ENCODE peak calls at places on chromosomes 4 and X, in nine cellular contexts. E is DND-41, H is PC-3, Z is tibial nerve, T is A549, V is H9, X is SJSA1, F is prostate gland, S is aorta. K is an unnamed sample. For H3K4me1, the result is how much of the 10 kb centered on the place peaks cover.

GRCh38 chr4:85815796-85816459 is 341.0 kb downstream of the ARHGAP24 start:
- DNase-seq in E (no peak), H (no peak), Z (no peak), T (no peak), V (no peak), X (no peak), F (no peak), S (no peak), K (no peak)

GRCh38 chr4:24952667-24953066 is 39.8 kb upstream of the CCDC149 start:
- DNase-seq in E (no peak), H (no peak), Z (no peak), T (no peak), V (no peak), X (no peak), F (no peak), S (no peak), K (no peak)

GRCh38 chr4:110641218-110641617 is 18.3 kb upstream of the PITX2 start:
- DNase-seq in E (no peak), H (no peak), Z (no peak), T (no peak), V (peak), X (no peak), F (no peak), S (no peak), K (no peak)

GRCh38 chrX:30620125-30620524 is 33.1 kb upstream of the GK start:
- DNase-seq in E (no peak), H (no peak), Z (no peak), T (no peak), V (no peak), X (no peak), F (no peak), S (no peak), K (no peak)

GRCh38 chrX:110853610-110854009 is 58.0 kb upstream of the CHRDL1 start:
- DNase-seq in E (no peak), H (peak), Z (peak), T (peak), V (peak), X (no peak), F (peak), S (no peak), K (peak)

GRCh38 chr4:85779165-85779564 is 304.2 kb downstream of the ARHGAP24 start:
- DNase-seq in E (no peak), H (peak), Z (no peak), T (no peak), V (no peak), X (no peak), F (no peak), S (no peak), K (no peak)

GRCh38 chr4:79597266-79597665 is 189.2 kb upstream of the GK2 start:
- DNase-seq in E (no peak), H (no peak), Z (no peak), T (no peak), V (no peak), X (no peak), F (no peak), S (no peak), K (no peak)

GRCh38 chr4:176845636-176846035 is 52.9 kb upstream of the VEGFC start:
- DNase-seq in E (no peak), H (no peak), Z (no peak), T (no peak), V (no peak), X (no peak), F (no peak), S (no peak), K (no peak)

GRCh38 chr4:174835536-174835935 is 6.5 kb upstream of the GLRA3 start:
- DNase-seq in E (no peak), H (peak), Z (no peak), T (no peak), V (no peak), X (no peak), F (no peak), S (no peak), K (no peak)

GRCh38 chr4:2934077-2934812 is 29.0 kb downstream of the NOP14 start:
- DNase-seq in E (peak), H (peak), Z (peak), T (peak), V (no peak), X (no peak), F (no peak), S (peak), K (peak)
- H3K4me1 ChIP-seq in E (half or more), H (under half), Z (under half), T (under half), V (under half), X (under half), F (under half), S (under half), K (under half)

GRCh38 chr4:105158837-105159236 is 12.2 kb downstream of the TET2 start:
- DNase-seq in E (no peak), H (no peak), Z (no peak), T (no peak), V (no peak), X (no peak), F (no peak), S (peak), K (no peak)
- H3K27ac ChIP-seq in E (no peak), H (no peak), Z (no peak), T (no peak), V (no peak), X (no peak), F (no peak), S (no peak), K (no peak)

DNA sequence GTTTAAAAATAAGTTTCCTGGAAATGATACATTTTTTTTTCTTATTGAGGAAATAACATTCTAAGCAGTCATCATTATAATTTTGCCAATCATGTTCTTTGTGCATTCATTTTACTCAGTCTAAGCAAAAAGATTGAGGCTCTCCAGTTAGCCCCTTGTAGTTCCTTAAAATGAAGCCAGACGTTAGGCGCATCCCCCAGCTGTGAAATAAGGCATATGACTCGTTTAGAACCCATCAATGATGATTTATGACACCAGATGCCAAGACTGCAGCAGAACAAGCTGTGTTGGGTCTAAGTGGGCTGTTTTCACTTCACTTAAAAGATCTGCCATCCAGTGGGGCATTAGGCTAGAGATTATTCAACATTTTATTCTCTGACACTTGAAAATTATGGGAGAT is 17.0 kb downstream of the PDGFC start:
- DNase-seq in E (no peak), H (no peak), Z (no peak), T (no peak), V (no peak), X (no peak), F (no peak), S (peak), K (no peak)
- H3K4me1 ChIP-seq in E (under half), H (half or more), Z (under half), T (under half), V (under half), X (half or more), F (under half), S (under half), K (under half)

GRCh38 chr4:76611611-76612010 is 176.6 kb downstream of the SHROOM3 start:
- DNase-seq in E (no peak), H (peak), Z (no peak), T (peak), V (no peak), X (no peak), F (peak), S (peak), K (peak)
- H3K27ac ChIP-seq in E (no peak), H (no peak), Z (peak), T (peak), V (no peak), X (peak), F (peak), S (peak), K (peak)

GRCh38 chr4:6916069-6916586 is 6.5 kb downstream of the TBC1D14 start:
- DNase-seq in E (no peak), H (no peak), Z (no peak), T (no peak), V (no peak), X (no peak), F (no peak), S (no peak), K (no peak)
- H3K4me1 ChIP-seq in E (under half), H (under half), Z (under half), T (under half), V (under half), X (under half), F (under half), S (under half), K (under half)

DNA sequence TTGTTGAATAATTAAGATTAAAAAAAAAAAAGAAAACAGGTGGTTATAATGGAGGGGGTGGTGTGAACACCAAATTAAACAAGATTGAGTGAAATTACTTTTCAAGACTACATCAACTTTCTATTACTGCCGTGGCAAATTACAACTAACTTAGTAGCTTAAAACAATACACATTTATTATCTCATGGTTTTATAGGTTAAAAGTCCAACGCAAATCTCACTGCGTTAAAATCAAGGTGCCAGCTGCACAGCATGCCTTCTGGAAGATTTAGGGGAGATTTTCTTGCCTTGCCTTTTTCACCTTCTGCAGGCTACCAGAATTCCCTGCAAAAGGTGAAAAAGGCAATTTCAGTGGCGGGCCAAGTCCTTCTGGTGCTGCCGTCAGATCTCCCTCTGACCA is 58.5 kb downstream of the ATXN3L start:
- DNase-seq in E (no peak), H (no peak), Z (no peak), T (no peak), V (no peak), X (no peak), F (no peak), S (no peak), K (peak)
- H3K27ac ChIP-seq in E (no peak), H (no peak), Z (no peak), T (no peak), V (no peak), X (no peak), F (no peak), S (no peak), K (no peak)

DNA sequence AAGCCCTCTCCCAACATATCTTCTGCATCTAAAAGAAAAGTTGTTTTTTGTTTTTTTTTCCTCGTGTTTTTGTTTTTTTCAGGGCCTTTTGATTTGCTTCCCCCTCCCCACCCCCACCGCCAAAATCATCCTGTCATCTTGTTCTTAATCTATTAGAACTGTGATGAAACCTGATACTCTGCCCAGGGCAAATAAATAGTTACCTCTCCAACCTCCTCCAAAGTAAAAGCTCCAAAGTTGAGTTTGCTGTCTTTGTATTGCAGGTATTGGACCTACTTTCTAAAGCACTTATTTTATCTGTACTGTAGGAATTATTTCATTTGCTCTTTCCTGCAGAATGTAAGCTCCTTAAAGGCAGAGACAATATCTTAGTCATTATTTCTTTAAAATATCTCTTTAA is 172.9 kb downstream of the SOWAHB start:
- DNase-seq in E (no peak), H (peak), Z (no peak), T (no peak), V (no peak), X (no peak), F (no peak), S (no peak), K (no peak)
- H3K4me1 ChIP-seq in E (under half), H (under half), Z (under half), T (under half), V (under half), X (under half), F (under half), S (under half), K (under half)

DNA sequence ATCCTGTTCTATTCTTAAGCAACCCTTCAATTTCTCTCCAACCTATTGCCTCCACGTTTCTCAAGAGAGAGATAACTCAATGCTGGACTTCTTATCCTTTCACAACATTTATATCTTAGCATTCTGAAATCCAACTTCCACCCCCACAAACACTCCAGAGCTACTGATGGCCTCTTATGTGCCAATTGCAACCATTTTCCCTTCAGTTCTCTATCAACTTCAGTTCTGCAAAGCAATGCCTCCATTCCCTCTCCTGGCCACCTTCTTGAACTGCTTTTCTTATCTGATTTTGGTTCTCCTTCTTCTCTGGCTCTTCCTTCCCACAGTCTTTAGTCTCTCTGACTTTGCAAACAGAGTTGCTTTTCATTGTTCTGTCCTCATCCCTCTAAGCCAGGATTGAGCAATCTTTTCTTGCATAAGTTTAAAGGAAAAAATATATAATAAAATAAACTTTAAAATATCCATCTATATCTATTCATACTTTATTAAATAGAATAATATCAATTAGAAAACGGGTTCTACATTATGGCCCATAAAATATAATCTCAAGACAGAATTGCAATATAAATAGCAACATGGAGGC is 3.6 kb upstream of the STBD1 start:
- DNase-seq in E (no peak), H (no peak), Z (no peak), T (no peak), V (no peak), X (no peak), F (no peak), S (no peak), K (no peak)
- H3K27ac ChIP-seq in E (no peak), H (no peak), Z (no peak), T (peak), V (no peak), X (no peak), F (no peak), S (no peak), K (no peak)

GRCh38 chrX:40005290-40006011 is 92.3 kb downstream of the BCOR start:
- DNase-seq in E (no peak), H (no peak), Z (no peak), T (no peak), V (peak), X (no peak), F (no peak), S (no peak), K (no peak)
- H3K4me1 ChIP-seq in E (under half), H (under half), Z (under half), T (under half), V (under half), X (under half), F (under half), S (under half), K (under half)

K was measured in small intestine.